ENCODE peak calls at places on chromosome 14, in four cellular contexts. A is NCI-H774, N is RCC 7860, J is NCI-H2081. R is an unnamed sample.
A peak's percentile ranks its signal among the peaks of the same experiment; 100 is the strongest.

GRCh38 chr14:32203928-32204357 is 874 bp upstream of the RNU6-8 start:
- DNase-seq in N (no peak), J (peak; percentile 65), A (no peak), R (peak; percentile 75)

GRCh38 chr14:97791906-97792305 is 994.7 kb downstream of the VRK1 start:
- DNase-seq in N (no peak), J (no peak), A (peak; percentile 14), R (no peak)

GRCh38 chr14:105204931-105205717 is 24.0 kb upstream of the NUDT14 start:
- DNase-seq in A (no peak), J (no peak), N (no peak), R (no peak)

GRCh38 chr14:75825147-75825592 is 156.6 kb downstream of the TGFB3 start:
- DNase-seq in J (no peak), N (no peak), A (no peak), R (no peak)

GRCh38 chr14:74216671-74217070 is 22.6 kb upstream of the VSX2 start:
- DNase-seq in J (no peak), N (no peak), A (no peak), R (no peak)

GRCh38 chr14:32934891-32935633 is 3.6 kb upstream of the NPAS3 start:
- DNase-seq in N (no peak), A (peak; percentile 50), J (no peak), R (peak; percentile 23)

GRCh38 chr14:32710351-32711102 is 228.2 kb upstream of the NPAS3 start:
- DNase-seq in A (no peak), J (no peak), N (no peak), R (no peak)

GRCh38 chr14:67420102-67420739 is 8.3 kb upstream of the PLEK2 start:
- DNase-seq in A (no peak), N (no peak), J (no peak), R (no peak)

GRCh38 chr14:100629696-100630095 is 42.5 kb upstream of the BEGAIN start:
- DNase-seq in A (no peak), J (no peak), N (no peak), R (no peak)

GRCh38 chr14:30034049-30034635 is 106.5 kb upstream of the PRKD1 start:
- DNase-seq in J (peak; percentile 96), A (peak; percentile 86), N (no peak), R (peak; percentile 71)

GRCh38 chr14:55366271-55366670 is 45.4 kb downstream of the ATG14 start:
- DNase-seq in A (no peak), N (no peak), J (no peak), R (no peak)

GRCh38 chr14:74085047-74085637 is 386 bp downstream of the LIN52 start:
- DNase-seq in J (peak; percentile 30), N (peak; percentile 18), A (no peak), R (peak; percentile 43)

GRCh38 chr14:68924392-68925158 is 54.5 kb downstream of the ACTN1 start:
- DNase-seq in N (no peak), A (no peak), J (no peak), R (no peak)

GRCh38 chr14:61598980-61599379 is 96.3 kb upstream of the HIF1A start:
- DNase-seq in A (no peak), J (no peak), N (no peak), R (no peak)

GRCh38 chr14:85531594-85532391 is 1.8 kb downstream of the FLRT2 start:
- DNase-seq in J (no peak), A (no peak), N (no peak), R (no peak)

GRCh38 chr14:70188292-70188607 is 501 bp downstream of the SLC8A3 start:
- DNase-seq in J (no peak), N (no peak), A (no peak), R (no peak)

GRCh38 chr14:76203086-76204001 is 51.6 kb downstream of the GPATCH2L start:
- DNase-seq in A (no peak), J (no peak), N (peak; percentile 72), R (no peak)